ENCODE peak calls at places on chromosomes 11 and 22, in nine cellular contexts. Y is Kasumi-1; J is HS-27A; T is GM03348; I is cortex of kidney; S is stimulated activated CD4-positive, alpha-beta T cell treated with anti-CD3 and anti-CD28 coated beads, Interleukin-15, amount 100 ng/mL, for 24 hours; R is endothelial cell; D is HEK293T; O is CD4-positive, alpha-beta memory T cell. H is an unnamed sample.
A peak's percentile ranks its signal among the peaks of the same experiment; 100 is the strongest.

GRCh38 chr22:19478466-19479357 is at the start of gene UFD1:
- DNase-seq in Y (peak; percentile 81), J (no peak), T (peak; percentile 91), I (no peak), S (peak; percentile 85), R (peak; percentile 74), D (peak; percentile 86), O (peak; percentile 84), H (peak; percentile 70)

GRCh38 chr22:31223786-31224191 is 11.7 kb downstream of the LIMK2 start:
- DNase-seq in Y (no peak), J (no peak), T (no peak), I (no peak), S (no peak), R (no peak), D (no peak), O (no peak), H (no peak)

GRCh38 chr11:7605544-7605943 is 67.8 kb downstream of the CYB5R2 start:
- DNase-seq in Y (no peak), J (peak; percentile 31), T (peak; percentile 21), I (no peak), S (no peak), R (no peak), D (no peak), O (no peak), H (no peak)

GRCh38 chr11:69245491-69246345 is 48.2 kb upstream of the MYEOV start:
- DNase-seq in Y (no peak), J (no peak), T (no peak), I (no peak), S (no peak), R (no peak), D (no peak), O (no peak), H (no peak)

GRCh38 chr22:41668971-41669911 is 19.4 kb downstream of the SNU13 start:
- DNase-seq in Y (no peak), J (peak; percentile 71), T (peak; percentile 72), I (no peak), S (no peak), R (no peak), D (no peak), O (no peak), H (no peak)

GRCh38 chr22:29478326-29479276 is 1.4 kb upstream of the NEFH start:
- DNase-seq in Y (peak; percentile 30), J (no peak), T (peak; percentile 55), I (no peak), S (peak; percentile 28), R (peak; percentile 51), D (peak; percentile 59), O (peak; percentile 35), H (no peak)

GRCh38 chr11:120223793-120224192 is 13.0 kb downstream of the OAF start:
- DNase-seq in Y (no peak), J (no peak), T (no peak), I (no peak), S (no peak), R (no peak), D (no peak), O (no peak), H (no peak)

GRCh38 chr11:70471254-70471653 is 72.9 kb downstream of the CTTN start:
- DNase-seq in Y (peak; percentile 26), J (no peak), T (no peak), I (no peak), S (peak; percentile 42), R (peak; percentile 65), D (peak; percentile 41), O (peak; percentile 5), H (no peak)

GRCh38 chr11:36156486-36157150 is 132.6 kb downstream of the COMMD9 start:
- DNase-seq in Y (no peak), J (no peak), T (no peak), I (no peak), S (no peak), R (no peak), D (no peak), O (no peak), H (no peak)

GRCh38 chr22:21047730-21048129 is 2.0 kb downstream of the LRRC74B start:
- DNase-seq in Y (no peak), J (no peak), T (no peak), I (no peak), S (no peak), R (no peak), D (no peak), O (no peak), H (no peak)

GRCh38 chr11:129484068-129484467 is 108.4 kb downstream of the BARX2 start:
- DNase-seq in Y (no peak), J (no peak), T (no peak), I (no peak), S (no peak), R (no peak), D (no peak), O (no peak), H (no peak)

GRCh38 chr11:71120346-71120963 is 131.9 kb downstream of the SHANK2 start:
- DNase-seq in Y (no peak), J (no peak), T (no peak), I (no peak), S (no peak), R (peak; percentile 54), D (peak; percentile 33), O (no peak), H (no peak)

GRCh38 chr11:1460396-1460795 is 26.2 kb downstream of the MOB2 start:
- DNase-seq in Y (no peak), J (no peak), T (no peak), I (no peak), S (no peak), R (no peak), D (no peak), O (no peak), H (no peak)

GRCh38 chr11:96204721-96205459 is 138.1 kb downstream of the MAML2 start:
- DNase-seq in Y (no peak), J (no peak), T (no peak), I (no peak), S (peak; percentile 47), R (no peak), D (no peak), O (peak; percentile 58), H (no peak)